ENCODE peak calls at places on chromosomes 6 and 20, in six cellular contexts. N is EH; S is B cell; A is activated CD4-positive, alpha-beta memory T cell treated with anti-CD3 and anti-CD28 coated beads for 36 hours; M is activated CD4-positive, alpha-beta T cell treated with anti-CD3 and anti-CD28 coated beads, Interleukin-2, amount 50 U/mL, for 24 hours; F is HTR-8/SVneo. P is an unnamed sample.

GRCh38 chr6:40406175-40406574 is 181.0 kb downstream of the LRFN2 start:
- DNase-seq in S (no peak), N (no peak), F (no peak), A (no peak), M (no peak), P (no peak)

GRCh38 chr6:143401636-143402370 is 48.7 kb downstream of the ADAT2 start:
- DNase-seq in A (no peak), M (no peak), F (no peak), N (no peak), S (no peak), P (no peak)

GRCh38 chr6:79544939-79545450 is 7.8 kb upstream of the LCA5 start:
- DNase-seq in M (no peak), N (peak), F (peak), A (no peak), S (no peak), P (peak)

GRCh38 chr20:37518606-37519507 is 2.2 kb upstream of the NNAT start:
- DNase-seq in F (no peak), N (no peak), S (no peak), A (no peak), M (no peak), P (no peak)

GRCh38 chr6:46903175-46903574 is 18.6 kb downstream of the ADGRF5 start:
- DNase-seq in S (no peak), A (no peak), M (no peak), F (no peak), N (no peak), P (no peak)

GRCh38 chr6:285030-285771 is 7.1 kb upstream of the DUSP22 start:
- DNase-seq in N (no peak), S (no peak), F (no peak), A (no peak), M (no peak), P (no peak)

GRCh38 chr20:10673176-10673830 is 496 bp downstream of the JAG1 start:
- DNase-seq in F (peak), A (peak), M (no peak), S (no peak), N (no peak), P (peak)

GRCh38 chr6:37525460-37526357 is 26.0 kb upstream of the CCDC167 start:
- DNase-seq in S (no peak), N (peak), F (peak), M (no peak), A (peak), P (no peak)

GRCh38 chr20:40728996-40729395 is 40.0 kb upstream of the MAFB start:
- DNase-seq in A (no peak), M (no peak), S (no peak), F (no peak), N (no peak), P (no peak)

GRCh38 chr6:105746539-105746938 is 339.6 kb upstream of the PRDM1 start:
- DNase-seq in M (no peak), A (no peak), F (no peak), N (no peak), S (no peak), P (peak)

GRCh38 chr6:25027221-25027916 is 91.6 kb upstream of the RIPOR2 start:
- DNase-seq in M (peak), S (peak), N (no peak), F (no peak), A (peak), P (peak)

GRCh38 chr6:53042112-53042511 is 23.1 kb upstream of the FBXO9 start:
- DNase-seq in S (no peak), A (no peak), N (peak), F (peak), M (no peak), P (no peak)

GRCh38 chr6:150528648-150529285 is 70.9 kb upstream of the PLEKHG1 start:
- DNase-seq in M (no peak), S (no peak), N (peak), A (no peak), F (peak), P (no peak)

GRCh38 chr20:62303327-62304226 is 780 bp downstream of the ADRM1 start:
- DNase-seq in A (peak), F (peak), N (peak), S (no peak), M (no peak), P (peak)

GRCh38 chr6:28867078-28867414 is 56.7 kb downstream of the TRIM27 start:
- DNase-seq in N (peak), F (no peak), S (no peak), A (peak), M (no peak), P (no peak)

GRCh38 chr6:75204959-75205775 is 686 bp downstream of the COL12A1 start:
- DNase-seq in S (no peak), N (peak), M (no peak), A (peak), F (no peak), P (peak)

GRCh38 chr6:52993461-52993860 is 1.6 kb downstream of the GSTA4 start:
- DNase-seq in N (no peak), A (no peak), M (no peak), F (no peak), S (no peak), P (no peak)

GRCh38 chr6:98039876-98040605 is 757.0 kb upstream of the MMS22L start:
- DNase-seq in A (no peak), F (no peak), N (no peak), M (no peak), S (no peak), P (no peak)

GRCh38 chr20:24640686-24641085 is 171.3 kb downstream of the SYNDIG1 start:
- DNase-seq in F (no peak), A (no peak), M (no peak), S (no peak), N (no peak), P (no peak)

GRCh38 chr6:170095273-170095976 is 195.5 kb downstream of the DLL1 start:
- DNase-seq in N (no peak), M (no peak), S (no peak), A (peak), F (no peak), P (no peak)

GRCh38 chr6:149863846-149864577 is at the start of gene LRP11:
- DNase-seq in F (peak), M (peak), N (peak), A (peak), S (peak), P (peak)

GRCh38 chr6:36050947-36051710 is 23.5 kb downstream of the MAPK14 start:
- DNase-seq in F (no peak), M (no peak), S (no peak), A (no peak), N (no peak), P (no peak)

GRCh38 chr6:51049288-51049982 is 230.8 kb downstream of the TFAP2B start:
- DNase-seq in F (no peak), N (no peak), A (no peak), M (no peak), S (no peak), P (no peak)

GRCh38 chr6:16759646-16760535 is 1.4 kb downstream of the ATXN1 start:
- DNase-seq in M (peak), A (peak), F (no peak), N (peak), S (peak), P (peak)

GRCh38 chr6:158367824-158368223 is 55.6 kb downstream of the TULP4 start:
- DNase-seq in S (no peak), M (no peak), F (no peak), A (no peak), N (peak), P (no peak)

GRCh38 chr20:53522696-53523095 is 70.9 kb downstream of the ZNF217 start:
- DNase-seq in M (no peak), F (no peak), N (no peak), A (no peak), S (no peak), P (no peak)

GRCh38 chr6:48891308-48891707 is 571.7 kb downstream of the MMUT start:
- DNase-seq in S (no peak), A (no peak), N (no peak), F (no peak), M (no peak), P (no peak)

GRCh38 chr6:89495961-89496535 is 63.1 kb downstream of the ANKRD6 start:
- DNase-seq in M (no peak), N (no peak), A (no peak), S (no peak), F (no peak), P (no peak)

GRCh38 chr20:48738399-48739304 is 89.1 kb downstream of the PREX1 start:
- DNase-seq in A (peak), N (no peak), M (peak), F (no peak), S (no peak), P (peak)